ENCODE peak calls at places on chromosome 3, in seven cellular contexts. H is SK-MEL-5; N is cardiac muscle cell; W is activated CD4-positive, alpha-beta T cell treated with anti-CD3 and anti-CD28 coated beads, Interleukin-2, amount 50 U/mL, for 24 hours; E is GM23338; Y is iris pigment epithelial cell; L is foreskin fibroblast. M is an unnamed sample.

GRCh38 chr3:127568604-127569003 is 21.9 kb downstream of the TPRA1 start:
- DNase-seq in N (no peak), Y (no peak), H (no peak), E (no peak), L (no peak), W (no peak), M (no peak)

GRCh38 chr3:186570941-186571643 is 572 bp downstream of the DNAJB11 start:
- DNase-seq in E (peak), L (no peak), H (no peak), N (no peak), Y (no peak), W (no peak), M (no peak)

GRCh38 chr3:72423643-72424042 is 424.6 kb downstream of the SHQ1 start:
- DNase-seq in E (no peak), W (no peak), L (no peak), N (no peak), H (no peak), Y (no peak), M (no peak)

GRCh38 chr3:114519415-114519814 is 225.6 kb downstream of the TIGIT start:
- DNase-seq in E (peak), Y (peak), N (peak), W (no peak), L (no peak), H (peak), M (peak)

GRCh38 chr3:192920406-192920805 is 2.8 kb upstream of the MB21D2 start:
- DNase-seq in L (no peak), E (no peak), N (peak), W (no peak), H (no peak), Y (no peak), M (peak)

GRCh38 chr3:156230291-156230900 is 110.0 kb downstream of the KCNAB1 start:
- DNase-seq in W (no peak), L (no peak), E (no peak), N (no peak), H (no peak), Y (no peak), M (no peak)

GRCh38 chr3:147348976-147349375 is 57.4 kb downstream of the ZIC4 start:
- DNase-seq in W (no peak), E (no peak), N (no peak), L (no peak), Y (no peak), H (no peak), M (no peak)

GRCh38 chr3:67418539-67419529 is 235.6 kb downstream of the SUCLG2 start:
- DNase-seq in N (peak), H (no peak), L (no peak), W (no peak), E (no peak), Y (no peak), M (no peak)

GRCh38 chr3:183897606-183898384 is 13.1 kb upstream of the PARL start:
- DNase-seq in H (no peak), L (no peak), N (no peak), Y (no peak), W (no peak), E (no peak), M (no peak)

GRCh38 chr3:11989383-11990050 is 14.7 kb upstream of the SYN2 start:
- DNase-seq in L (no peak), N (no peak), W (no peak), E (peak), Y (no peak), H (peak), M (no peak)

GRCh38 chr3:177833392-177833791 is 636.1 kb upstream of the TBL1XR1 start:
- DNase-seq in L (no peak), W (no peak), N (no peak), H (no peak), Y (no peak), E (no peak), M (peak)

GRCh38 chr3:40593351-40593750 is 68.6 kb downstream of the ZNF621 start:
- DNase-seq in N (no peak), Y (peak), L (no peak), E (no peak), W (no peak), H (no peak), M (no peak)

GRCh38 chr3:102006812-102007485 is 157.6 kb downstream of the NFKBIZ start:
- DNase-seq in H (no peak), N (no peak), E (no peak), W (no peak), Y (peak), L (peak), M (no peak)

GRCh38 chr3:176206809-176207208 is 990.5 kb downstream of the TBL1XR1 start:
- DNase-seq in N (no peak), H (no peak), W (no peak), Y (no peak), E (no peak), L (no peak), M (no peak)

GRCh38 chr3:193980326-193980725 is 155.6 kb upstream of the HES1 start:
- DNase-seq in N (no peak), E (no peak), H (no peak), W (no peak), L (no peak), Y (no peak), M (no peak)

GRCh38 chr3:140602781-140603180 is 75.1 kb upstream of the TRIM42 start:
- DNase-seq in H (no peak), N (no peak), E (no peak), L (no peak), W (no peak), Y (no peak), M (no peak)

GRCh38 chr3:135176881-135177280 is 381.8 kb downstream of the EPHB1 start:
- DNase-seq in H (no peak), W (no peak), L (no peak), Y (no peak), N (no peak), E (no peak), M (no peak)

GRCh38 chr3:110656394-110656793 is 415.2 kb upstream of the NECTIN3 start:
- DNase-seq in E (no peak), L (no peak), W (no peak), H (no peak), N (no peak), Y (peak), M (no peak)

GRCh38 chr3:32708672-32709283 is 23.8 kb downstream of the CNOT10 start:
- DNase-seq in W (no peak), Y (no peak), E (no peak), N (no peak), H (no peak), L (no peak), M (no peak)

GRCh38 chr3:169404491-169404890 is 259.0 kb downstream of the MECOM start:
- DNase-seq in E (peak), L (no peak), H (no peak), Y (no peak), N (peak), W (no peak), M (no peak)